ENCODE peak calls at places on chromosomes 16 and 17, in nine cellular contexts. J is uterus, K is breast epithelium, X is prostate gland, B is ovary, M is stomach, S is tibial nerve, H is heart left ventricle, G is HepG2. A is an unnamed sample.

GRCh38 chr16:58024673-58025350 is 742 bp upstream of the MMP15 start:
- DNase-seq in H (peak; percentile 51), M (peak; percentile 94), G (peak; percentile 92), X (no peak), B (peak; percentile 31), K (no peak), S (no peak), J (no peak), A (peak; percentile 23)

GRCh38 chr16:71214771-71215381 is 15.6 kb downstream of the HYDIN start:
- DNase-seq in M (no peak), X (no peak), K (no peak), H (no peak), S (no peak), G (peak; percentile 17), B (no peak), J (no peak), A (no peak)

GRCh38 chr16:29007865-29008593 is 23.2 kb downstream of the LAT start:
- DNase-seq in M (no peak), J (no peak), S (no peak), X (no peak), B (no peak), K (no peak), G (no peak), H (no peak), A (no peak)

GRCh38 chr16:67278773-67279295 is 498 bp upstream of the PLEKHG4 start:
- DNase-seq in M (no peak), X (no peak), B (no peak), G (no peak), S (no peak), J (no peak), H (no peak), K (no peak), A (no peak)

GRCh38 chr17:41975099-41976083 is 8.8 kb downstream of the CNP start:
- DNase-seq in S (no peak), M (no peak), G (no peak), J (no peak), H (no peak), X (no peak), K (no peak), B (no peak), A (peak; percentile 37)

GRCh38 chr17:72715906-72716572 is 376.4 kb downstream of the SLC39A11 start:
- DNase-seq in K (no peak), J (no peak), B (no peak), M (no peak), S (peak; percentile 52), G (peak; percentile 94), X (peak; percentile 71), H (no peak), A (no peak)

GRCh38 chr16:55725055-55725777 is 69.4 kb downstream of the SLC6A2 start:
- DNase-seq in H (no peak), X (no peak), K (no peak), B (no peak), G (no peak), S (no peak), M (no peak), J (no peak), A (no peak)

GRCh38 chr17:20284018-20284417 is 183.3 kb downstream of the LGALS9B start:
- DNase-seq in S (no peak), J (no peak), G (no peak), H (no peak), X (no peak), M (no peak), B (no peak), K (no peak), A (no peak)

GRCh38 chr17:75088465-75088895 is 726 bp downstream of the SLC16A5 start:
- DNase-seq in K (peak; percentile 43), X (no peak), J (no peak), M (no peak), H (no peak), G (no peak), B (no peak), S (no peak), A (no peak)

GRCh38 chr17:75088902-75089417 is 1.2 kb downstream of the SLC16A5 start:
- DNase-seq in S (no peak), H (peak; percentile 63), B (no peak), G (peak; percentile 57), X (no peak), J (peak; percentile 47), K (peak; percentile 48), M (peak; percentile 60), A (no peak)

GRCh38 chr17:75087182-75087557 is 584 bp upstream of the SLC16A5 start:
- DNase-seq in G (no peak), B (no peak), X (no peak), K (no peak), S (no peak), M (no peak), J (no peak), H (no peak), A (no peak)

GRCh38 chr17:75086496-75087181 is 1.1 kb upstream of the SLC16A5 start:
- DNase-seq in G (peak; percentile 87), S (no peak), J (no peak), B (no peak), H (no peak), X (peak; percentile 42), M (peak; percentile 50), K (no peak), A (no peak)

DNA sequence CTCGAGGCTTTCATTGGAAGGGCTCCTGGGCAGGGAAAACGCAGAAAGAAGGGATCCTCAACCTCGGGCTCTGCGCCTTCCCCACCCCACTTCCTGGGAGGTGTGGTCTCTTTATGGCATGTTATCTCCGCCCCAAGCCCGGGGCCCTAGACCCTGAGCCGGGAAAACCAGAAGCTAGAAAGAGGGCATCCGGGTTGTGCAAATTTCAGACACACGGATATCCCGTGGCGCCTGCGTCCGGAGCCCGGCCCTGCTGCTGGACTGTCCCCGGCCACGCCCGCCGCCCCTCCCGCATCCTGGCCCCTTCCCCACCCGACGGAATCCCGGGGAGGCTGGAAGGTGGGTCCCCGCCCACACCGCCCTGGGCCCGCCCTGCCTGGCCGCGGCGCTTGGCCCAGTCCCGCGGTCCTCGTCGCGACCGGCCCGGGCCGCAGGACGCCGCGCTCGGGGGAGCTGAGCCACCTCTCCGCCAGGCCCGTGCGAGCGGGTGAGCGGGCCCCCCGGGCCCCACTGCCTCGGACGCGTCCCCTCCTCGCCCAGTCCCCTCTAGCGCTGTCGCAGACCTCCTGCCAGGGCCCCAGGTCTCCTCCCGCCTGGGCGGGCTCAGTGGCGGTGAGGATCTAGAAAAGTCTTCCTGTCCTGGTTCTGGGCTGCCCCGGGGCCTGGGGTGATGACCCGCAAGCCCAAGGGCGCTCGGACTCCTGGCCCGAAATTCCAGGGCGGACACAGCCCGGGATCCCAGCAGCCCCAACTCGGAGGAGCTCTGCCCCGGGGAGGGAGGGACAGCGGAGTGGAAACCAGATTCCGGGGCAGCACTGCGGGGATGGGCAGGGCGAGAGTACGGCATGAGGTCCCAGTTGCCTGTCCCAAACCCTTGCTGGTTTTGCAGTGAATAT is at the start of gene SLC16A5:
- DNase-seq in M (peak; percentile 85), J (peak; percentile 90), X (peak; percentile 92), G (peak; percentile 91), B (peak; percentile 82), S (peak; percentile 62), H (peak; percentile 93), K (peak; percentile 92), A (peak; percentile 57)
- H3K4me1 ChIP-seq in M (peaks cover 56% of the 10 kb centered on the region), J (no peaks in the 10 kb centered on the region), X (peaks cover 4% of the 10 kb centered on the region), G (peaks cover 97% of the 10 kb centered on the region), B (peaks cover 15% of the 10 kb centered on the region), S (peaks cover 32% of the 10 kb centered on the region), H (peaks cover 56% of the 10 kb centered on the region), K (peaks cover 21% of the 10 kb centered on the region), A (peaks cover 24% of the 10 kb centered on the region)

GRCh38 chr16:30777591-30778297 is 9.3 kb downstream of the ZNF629 start:
- DNase-seq in B (no peak), M (no peak), K (no peak), X (no peak), S (no peak), G (no peak), H (no peak), J (no peak), A (no peak)

GRCh38 chr16:30775131-30775380 is 11.9 kb downstream of the ZNF629 start:
- DNase-seq in B (no peak), G (no peak), H (no peak), S (no peak), X (no peak), M (no peak), J (no peak), K (no peak), A (no peak)

GRCh38 chr16:30774367-30775130 is 12.4 kb downstream of the RNF40 start:
- DNase-seq in J (no peak), M (no peak), H (no peak), S (no peak), X (no peak), G (no peak), K (no peak), B (no peak), A (no peak)

GRCh38 chr16:30773826-30774225 is 11.7 kb downstream of the RNF40 start:
- DNase-seq in J (no peak), X (no peak), M (no peak), K (no peak), G (no peak), B (no peak), H (no peak), S (no peak), A (no peak)

GRCh38 chr16:30775381-30776099 is 11.5 kb downstream of the ZNF629 start:
- DNase-seq in H (peak; percentile 89), G (peak; percentile 83), J (peak; percentile 79), K (peak; percentile 82), B (peak; percentile 82), M (peak; percentile 77), X (peak; percentile 77), S (peak; percentile 56), A (peak; percentile 85)
- TF ChIP-seq POLR2A in H (peak; percentile 55), G (peak; percentile 86), J (peak; percentile 38), K (no peak), B (peak; percentile 8), M (no peak), X (no peak), S (peak; percentile 31), A (peak; percentile 49)

GRCh38 chr17:40541060-40541872 is 24.0 kb downstream of the CCR7 start:
- DNase-seq in X (no peak), M (no peak), S (no peak), B (peak; percentile 40), K (peak; percentile 45), G (peak; percentile 56), J (peak; percentile 29), H (peak; percentile 39), A (no peak)

GRCh38 chr17:40541873-40542561 is 23.3 kb downstream of the CCR7 start:
- DNase-seq in H (peak; percentile 89), J (no peak), S (peak; percentile 69), X (no peak), M (no peak), K (peak; percentile 52), B (no peak), G (no peak), A (no peak)

GRCh38 chr17:40539711-40540411 is 25.4 kb downstream of the CCR7 start:
- DNase-seq in X (no peak), G (no peak), K (no peak), S (no peak), M (no peak), B (peak; percentile 34), H (peak; percentile 29), J (no peak), A (no peak)

GRCh38 chr17:40538936-40539705 is 26.2 kb downstream of the CCR7 start:
- DNase-seq in K (no peak), B (peak; percentile 14), H (peak; percentile 19), G (no peak), M (no peak), S (no peak), J (no peak), X (no peak), A (no peak)

DNA sequence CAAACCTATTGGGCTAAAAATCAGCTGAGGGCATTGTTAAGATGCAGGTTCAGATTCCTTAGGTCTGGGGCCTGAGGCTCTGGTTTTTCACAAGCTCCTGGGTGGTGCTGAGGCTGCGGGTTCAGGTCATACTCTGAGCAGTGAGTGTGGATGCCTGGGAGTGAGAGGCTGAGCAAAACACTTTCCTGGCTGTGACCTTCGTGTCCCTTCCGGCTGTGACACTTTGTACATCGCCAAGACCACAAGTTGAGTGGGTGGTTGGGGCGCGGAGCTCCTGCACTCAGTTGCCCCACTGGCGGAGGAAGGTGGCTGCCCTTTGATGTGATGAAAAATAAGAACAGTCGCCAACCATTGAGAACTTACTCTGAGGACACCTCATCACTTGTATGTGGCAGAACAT is 24.8 kb downstream of the CCR7 start:
- DNase-seq in J (no peak), G (no peak), S (no peak), H (peak; percentile 21), M (no peak), B (no peak), K (no peak), X (no peak), A (no peak)
- H3K4me1 ChIP-seq in J (peaks cover 22% of the 10 kb centered on the region), G (peaks cover 82% of the 10 kb centered on the region), S (peaks cover 75% of the 10 kb centered on the region), H (peaks cover 86% of the 10 kb centered on the region), M (peaks cover 69% of the 10 kb centered on the region), B (peaks cover 42% of the 10 kb centered on the region), K (peaks cover 62% of the 10 kb centered on the region), X (peaks cover 6% of the 10 kb centered on the region), A (peaks cover 61% of the 10 kb centered on the region)

GRCh38 chr16:17302213-17302612 is 168.5 kb downstream of the XYLT1 start:
- DNase-seq in M (no peak), K (no peak), G (no peak), J (no peak), B (no peak), X (no peak), H (no peak), S (no peak), A (no peak)
- TF ChIP-seq POLR2A in M (no peak), K (no peak), G (no peak), J (no peak), B (no peak), X (no peak), H (no peak), S (no peak), A (no peak)

A was measured in gastrocnemius medialis.